ENCODE peak calls at places on chromosomes 16 and 17, in nine cellular contexts. U is nephron progenitor cell; E is activated CD8-positive, alpha-beta memory T cell treated with anti-CD3 and anti-CD28 coated beads, Interleukin-2, amount 50 U/mL, for 4 hours; R is fibroblast of gingiva; I is activated CD4-positive, CD25-positive, alpha-beta regulatory T cell treated with anti-CD3 and anti-CD28 coated beads, Interleukin-2, amount 50 U/mL, for 16 hours; W is NCI-H1694; Y is neural progenitor cell; F is kidney; D is cerebellum. G is an unnamed sample.

GRCh38 chr16:27703545-27703944 is 153.6 kb downstream of the KATNIP start:
- DNase-seq in U (no peak), E (no peak), R (peak), I (no peak), W (no peak), Y (no peak), F (peak), D (no peak), G (no peak)

GRCh38 chr17:64536913-64537312 is 30.1 kb downstream of the CEP95 start:
- DNase-seq in U (no peak), E (no peak), R (no peak), I (no peak), W (no peak), Y (no peak), F (no peak), D (no peak), G (no peak)

GRCh38 chr17:50830994-50831393 is 4.4 kb upstream of the WFIKKN2 start:
- DNase-seq in U (peak), E (no peak), R (no peak), I (no peak), W (peak), Y (peak), F (peak), D (no peak), G (no peak)

GRCh38 chr16:87295661-87296531 is 21.3 kb downstream of the C16orf95 start:
- DNase-seq in U (no peak), E (no peak), R (no peak), I (no peak), W (no peak), Y (no peak), F (no peak), D (no peak), G (no peak)

GRCh38 chr17:5584971-5585794 is 874 bp upstream of the NLRP1 start:
- DNase-seq in U (no peak), E (no peak), R (peak), I (no peak), W (no peak), Y (no peak), F (no peak), D (no peak), G (no peak)

GRCh38 chr16:84042879-84043485 is 387 bp upstream of the SLC38A8 start:
- DNase-seq in U (peak), E (no peak), R (no peak), I (no peak), W (no peak), Y (peak), F (peak), D (no peak), G (no peak)

GRCh38 chr16:709651-710499 is 4.3 kb upstream of the FBXL16 start:
- DNase-seq in U (peak), E (no peak), R (peak), I (no peak), W (peak), Y (peak), F (no peak), D (peak), G (no peak)

GRCh38 chr17:76240461-76241204 is at the start of gene RNF157:
- DNase-seq in U (peak), E (peak), R (peak), I (peak), W (no peak), Y (peak), F (peak), D (peak), G (peak)

GRCh38 chr16:3501783-3502400 is 1.1 kb downstream of the CLUAP1 start:
- DNase-seq in U (no peak), E (no peak), R (no peak), I (no peak), W (no peak), Y (no peak), F (no peak), D (no peak), G (no peak)

GRCh38 chr17:10652984-10653680 is 4.0 kb downstream of the MYH3 start:
- DNase-seq in U (no peak), E (no peak), R (no peak), I (no peak), W (no peak), Y (no peak), F (no peak), D (no peak), G (peak)

GRCh38 chr16:3854740-3855139 is 25.8 kb downstream of the CREBBP start:
- DNase-seq in U (no peak), E (no peak), R (no peak), I (no peak), W (no peak), Y (no peak), F (no peak), D (no peak), G (no peak)

GRCh38 chr16:10332775-10333174 is 53.1 kb upstream of the ATF7IP2 start:
- DNase-seq in U (no peak), E (no peak), R (no peak), I (no peak), W (no peak), Y (no peak), F (no peak), D (no peak), G (no peak)

GRCh38 chr17:12851901-12852435 is 62.7 kb downstream of the ARHGAP44 start:
- DNase-seq in U (no peak), E (no peak), R (no peak), I (no peak), W (no peak), Y (no peak), F (no peak), D (no peak), G (no peak)

GRCh38 chr17:75457047-75457654 is 716 bp downstream of the TMEM94 start:
- DNase-seq in U (peak), E (no peak), R (no peak), I (no peak), W (peak), Y (peak), F (peak), D (peak), G (no peak)